ENCODE peak calls at places on chromosomes 5 and 9, in six cellular contexts. M is trophoblast cell, P is IMR-90, F is H1, K is mesenchymal stem cell, B is mesendoderm. G is an unnamed sample.

GRCh38 chr9:101477736-101478135 is 42.2 kb upstream of the ALDOB start:
- DNase-seq in M (no peak), B (no peak), F (no peak), K (no peak), P (peak), G (no peak)

GRCh38 chr9:130072515-130073235 is 19.0 kb downstream of the GPR107 start:
- DNase-seq in B (no peak), K (peak), M (peak), F (no peak), P (peak), G (no peak)

GRCh38 chr9:12785251-12785880 is 10.5 kb downstream of the LURAP1L start:
- DNase-seq in F (no peak), B (no peak), M (peak), K (peak), P (peak), G (no peak)

GRCh38 chr5:76983468-76983867 is 30.6 kb downstream of the CRHBP start:
- DNase-seq in M (no peak), B (no peak), K (no peak), P (no peak), F (no peak), G (no peak)

GRCh38 chr5:23627976-23628375 is 120.6 kb downstream of the PRDM9 start:
- DNase-seq in M (no peak), F (no peak), K (no peak), B (no peak), P (no peak), G (no peak)

GRCh38 chr5:176639981-176640380 is 7.3 kb upstream of the TSPAN17 start:
- DNase-seq in F (no peak), B (no peak), K (no peak), P (no peak), M (no peak), G (no peak)

GRCh38 chr5:134447815-134448520 is 36.3 kb upstream of the CDKN2AIPNL start:
- DNase-seq in M (no peak), P (no peak), K (no peak), F (no peak), B (no peak), G (no peak)

GRCh38 chr5:759111-759741 is 25.3 kb downstream of the ZDHHC11B start:
- DNase-seq in K (peak), B (peak), M (peak), F (no peak), P (no peak), G (peak)

GRCh38 chr9:101242651-101243050 is 142.2 kb downstream of the BAAT start:
- DNase-seq in M (no peak), F (no peak), K (no peak), P (no peak), B (no peak), G (no peak)

GRCh38 chr9:125761685-125762084 is 14.5 kb downstream of the PBX3 start:
- DNase-seq in M (no peak), B (no peak), F (no peak), P (no peak), K (no peak), G (no peak)

GRCh38 chr9:19411316-19411715 is 2.5 kb downstream of the ACER2 start:
- DNase-seq in K (peak), P (peak), F (no peak), M (peak), B (no peak), G (no peak)

GRCh38 chr5:176730815-176731475 is 79.4 kb upstream of the UNC5A start:
- DNase-seq in K (no peak), B (no peak), F (no peak), P (no peak), M (no peak), G (no peak)

GRCh38 chr9:98989036-98990000 is 45.6 kb downstream of the COL15A1 start:
- DNase-seq in F (no peak), M (peak), B (peak), P (peak), K (peak), G (no peak)

GRCh38 chr9:96618209-96619108 is 1.2 kb downstream of the CDC14B start:
- DNase-seq in B (peak), P (peak), M (peak), F (no peak), K (peak), G (no peak)

GRCh38 chr5:17444496-17444895 is 53.5 kb upstream of the TAF11L2 start:
- DNase-seq in P (peak), B (no peak), K (no peak), M (no peak), F (no peak), G (no peak)

GRCh38 chr5:149014634-149015033 is 48.2 kb downstream of the SH3TC2 start:
- DNase-seq in K (peak), F (no peak), M (no peak), P (no peak), B (no peak), G (no peak)

GRCh38 chr5:102309586-102309985 is 13.5 kb upstream of the SLCO4C1 start:
- DNase-seq in M (no peak), P (no peak), F (no peak), B (no peak), K (no peak), G (no peak)

GRCh38 chr5:58938568-58939424 is 355.9 kb downstream of the RAB3C start:
- DNase-seq in P (no peak), F (no peak), M (no peak), K (no peak), B (no peak), G (no peak)

GRCh38 chr5:53030828-53031425 is 41.8 kb downstream of the ITGA2 start:
- DNase-seq in P (peak), M (no peak), B (no peak), K (no peak), F (no peak), G (no peak)

GRCh38 chr5:144298658-144299057 is 128.0 kb downstream of the KCTD16 start:
- DNase-seq in K (no peak), F (no peak), M (no peak), B (no peak), P (no peak), G (no peak)

GRCh38 chr5:168365581-168366081 is 74.2 kb downstream of the WWC1 start:
- DNase-seq in P (peak), B (peak), M (peak), K (no peak), F (peak), G (no peak)

GRCh38 chr9:121992571-121993212 is 100.4 kb downstream of the TTLL11 start:
- DNase-seq in F (no peak), M (peak), P (peak), B (peak), K (peak), G (peak)

GRCh38 chr5:39992617-39993203 is 567.9 kb upstream of the DAB2 start:
- DNase-seq in K (no peak), F (no peak), B (no peak), P (no peak), M (no peak), G (no peak)

GRCh38 chr5:157657516-157657915 is 5.3 kb upstream of the SOX30 start:
- DNase-seq in M (no peak), B (peak), F (no peak), P (no peak), K (no peak), G (no peak)

GRCh38 chr9:133739408-133740280 is 1.5 kb upstream of the SARDH start:
- DNase-seq in B (no peak), F (no peak), M (no peak), P (no peak), K (no peak), G (no peak)

GRCh38 chr5:54063817-54064216 is 246.6 kb downstream of the ARL15 start:
- DNase-seq in B (no peak), M (no peak), F (no peak), K (peak), P (peak), G (no peak)

GRCh38 chr9:134502261-134503211 is 139.1 kb upstream of the COL5A1 start:
- DNase-seq in B (peak), K (peak), M (peak), F (no peak), P (peak), G (no peak)

GRCh38 chr5:112418412-112419049 is 546 bp downstream of the EPB41L4A start:
- DNase-seq in P (no peak), K (peak), B (peak), F (no peak), M (no peak), G (peak)

GRCh38 chr5:34627794-34628193 is 28.3 kb upstream of the RAI14 start:
- DNase-seq in K (peak), M (peak), F (no peak), P (peak), B (no peak), G (no peak)

GRCh38 chr5:154298060-154298459 is 107.5 kb downstream of the GALNT10 start:
- DNase-seq in F (no peak), P (no peak), B (no peak), K (no peak), M (no peak), G (no peak)

GRCh38 chr5:40879163-40879942 is 29.9 kb upstream of the C7 start:
- DNase-seq in B (peak), P (peak), M (peak), K (peak), F (no peak), G (no peak)

GRCh38 chr9:89993678-89994630 is 389.1 kb downstream of the GADD45G start:
- DNase-seq in B (peak), K (peak), F (no peak), P (no peak), M (peak), G (no peak)

GRCh38 chr5:87729786-87730185 is 317.1 kb upstream of the CCNH start:
- DNase-seq in K (no peak), M (no peak), P (no peak), B (no peak), F (no peak), G (no peak)

GRCh38 chr9:6641561-6641960 is 4.0 kb downstream of the GLDC start:
- DNase-seq in F (no peak), B (no peak), K (no peak), P (no peak), M (peak), G (no peak)

GRCh38 chr9:6639622-6640021 is 5.9 kb downstream of the GLDC start:
- DNase-seq in P (no peak), K (no peak), M (no peak), B (no peak), F (no peak), G (no peak)

GRCh38 chr9:6640268-6641072 is 5.1 kb downstream of the GLDC start:
- DNase-seq in P (no peak), M (no peak), K (no peak), F (no peak), B (no peak), G (no peak)

GRCh38 chr9:6641961-6642360 is 3.6 kb downstream of the GLDC start:
- DNase-seq in M (no peak), P (no peak), F (no peak), K (no peak), B (no peak), G (no peak)

DNA sequence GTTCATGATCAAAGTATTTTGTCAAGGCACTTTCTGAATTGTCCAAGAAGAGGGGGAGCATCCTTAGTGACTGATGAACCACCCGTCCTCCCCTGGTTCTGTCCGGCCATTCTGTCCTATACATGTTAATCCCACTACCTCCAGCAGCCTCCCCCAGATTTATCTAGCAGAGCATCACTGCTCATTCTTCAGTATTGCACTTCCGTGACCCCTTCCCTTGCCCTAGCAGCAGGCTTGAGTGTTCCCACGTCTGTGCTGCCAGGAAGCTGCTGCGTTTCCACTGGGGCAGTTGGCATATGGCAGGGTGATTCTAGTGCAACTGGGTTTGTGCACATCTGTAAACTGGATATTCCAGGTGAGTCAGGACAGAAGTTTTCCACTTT is 4.5 kb downstream of the GLDC start:
- DNase-seq in P (no peak), B (no peak), M (no peak), F (no peak), K (no peak), G (no peak)
- H3K27ac ChIP-seq in P (no peak), B (no peak), M (no peak), F (no peak), K (no peak), G (peak)

DNA sequence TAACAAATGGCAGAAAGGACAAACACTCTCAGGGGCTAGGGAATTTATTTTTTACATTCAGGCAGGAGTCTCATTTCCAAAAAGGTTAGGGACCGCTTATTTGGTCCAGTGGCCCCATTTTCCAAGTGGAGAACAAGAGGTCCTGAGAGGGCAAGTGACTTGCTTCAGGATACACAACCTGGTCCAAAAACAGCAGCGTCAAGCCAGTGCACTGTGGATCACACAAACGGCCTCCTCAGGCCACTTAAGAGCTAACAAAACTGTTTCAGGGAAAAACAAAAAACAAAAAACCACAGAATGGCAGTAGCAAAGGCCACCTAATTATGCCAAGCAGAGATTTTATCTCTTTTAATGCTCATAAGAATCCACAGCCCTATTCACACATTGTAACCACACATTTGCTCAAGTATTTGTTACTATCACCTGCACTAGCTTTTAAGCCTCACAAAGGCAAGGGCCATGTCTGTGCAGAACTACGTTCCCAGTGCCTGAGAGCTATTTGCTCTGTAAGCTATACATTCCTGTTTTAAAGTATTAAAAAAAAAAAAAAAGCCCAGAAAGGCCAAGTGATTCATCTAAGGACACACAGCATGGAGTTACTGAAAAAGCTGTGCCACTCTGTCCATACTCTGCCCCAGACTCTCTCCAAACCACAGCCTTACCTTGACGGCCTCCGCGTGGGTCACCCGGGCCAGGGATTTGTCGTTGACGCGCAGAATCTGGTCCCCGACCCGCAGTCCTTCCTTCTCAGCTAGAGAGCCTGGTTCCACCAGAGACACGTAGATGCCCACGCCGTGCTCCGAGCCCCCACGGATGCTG is 1.5 kb downstream of the WHRN start:
- DNase-seq in K (no peak), B (peak), M (no peak), P (no peak), F (no peak), G (no peak)
- H3K18ac ChIP-seq in K (peak), B (no peak), M (no peak), P (no peak), F (no peak), G (no peak)

GRCh38 chr5:62431735-62432617 is 19.4 kb downstream of the IPO11 start:
- DNase-seq in P (no peak), F (no peak), B (no peak), K (no peak), M (no peak), G (no peak)
- H3K23ac ChIP-seq in P (no peak), F (no peak), B (no peak), K (no peak), M (no peak), G (no peak)

GRCh38 chr5:141518616-141519015 is 29.7 kb downstream of the PCDHGC5 start:
- DNase-seq in K (peak), B (no peak), F (no peak), P (no peak), M (no peak), G (no peak)
- H3K27ac ChIP-seq in K (no peak), B (no peak), F (no peak), P (peak), M (peak), G (no peak)

GRCh38 chr5:141815796-141816180 is 62.4 kb downstream of the PCDH1 start:
- DNase-seq in M (no peak), B (no peak), F (no peak), K (no peak), P (no peak), G (no peak)
- H3K18ac ChIP-seq in M (no peak), B (peak), F (peak), K (no peak), P (no peak), G (peak)

DNA sequence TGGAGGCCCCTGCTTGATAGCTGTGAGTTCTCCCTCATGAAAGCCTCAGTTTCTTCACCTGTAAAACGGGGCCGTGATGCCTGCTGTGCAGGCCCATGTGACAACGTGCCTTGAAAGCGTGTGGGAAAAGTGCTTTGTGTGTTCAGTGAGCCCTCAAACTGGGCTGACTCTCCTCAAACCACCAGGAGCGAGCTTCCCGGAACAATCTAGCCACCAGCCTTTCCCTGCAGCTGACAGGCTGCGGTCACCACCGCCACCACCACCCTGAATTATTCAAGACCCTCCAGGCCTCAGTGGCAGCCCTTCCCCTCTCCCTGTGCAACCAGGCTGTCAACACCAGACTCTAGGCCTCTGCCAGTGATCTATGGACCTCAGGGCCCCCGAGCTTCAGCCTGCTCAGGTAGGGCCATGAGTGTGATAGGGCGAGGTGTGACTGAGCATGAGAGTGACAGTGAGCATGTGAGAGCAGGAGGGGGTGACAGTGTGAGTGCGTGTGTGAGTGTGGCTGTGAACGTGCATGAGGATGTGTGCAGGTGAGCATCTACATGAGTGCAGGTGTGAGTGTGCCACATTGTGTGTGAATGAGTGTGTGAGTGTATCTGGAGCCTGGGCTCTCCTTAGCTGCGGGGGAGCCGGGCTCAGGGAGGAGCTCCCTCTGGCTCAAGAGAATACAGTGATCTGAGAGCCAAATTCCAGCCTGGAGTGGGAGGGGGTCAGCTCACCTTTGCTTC is 53.3 kb upstream of the PSD2 start:
- DNase-seq in P (no peak), B (peak), M (no peak), F (no peak), K (no peak), G (no peak)
- H3K23ac ChIP-seq in P (no peak), B (no peak), M (no peak), F (no peak), K (no peak), G (peak)

DNA sequence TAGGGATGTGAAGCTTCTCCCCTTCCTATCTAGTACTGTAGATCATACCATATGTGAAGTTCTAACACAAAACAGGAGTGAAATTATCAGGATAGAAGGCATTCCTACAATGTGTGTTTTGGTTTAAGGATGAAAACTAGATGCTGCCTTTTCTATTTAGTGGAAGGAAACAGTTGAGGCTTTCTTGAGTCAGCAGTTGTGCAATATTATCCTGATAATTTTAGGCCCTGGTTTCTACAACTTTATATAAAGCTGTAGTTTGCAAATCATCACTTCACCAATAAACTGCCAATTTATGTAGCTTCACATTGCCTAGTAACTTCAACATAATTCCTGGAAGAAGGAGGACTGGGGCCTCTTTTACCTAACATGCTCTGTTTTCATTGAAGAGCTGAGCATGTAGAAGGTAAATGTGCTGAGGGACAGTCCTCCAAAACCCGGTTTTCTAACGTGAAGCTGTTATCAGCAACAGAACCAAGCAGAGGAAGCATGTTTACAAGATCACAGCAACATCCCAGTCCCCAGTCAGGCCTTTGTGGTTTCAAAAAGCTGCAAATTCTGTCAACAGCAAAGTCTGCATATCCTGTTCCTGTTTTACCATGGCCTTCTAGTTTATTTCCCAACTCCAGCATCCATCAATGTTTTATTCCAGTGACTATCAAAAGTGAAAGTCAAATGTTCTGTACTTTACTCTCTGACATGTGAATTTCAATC is 513.4 kb upstream of the MEF2C start:
- DNase-seq in M (peak), B (peak), P (peak), K (peak), F (no peak), G (no peak)
- H3K27ac ChIP-seq in M (no peak), B (no peak), P (no peak), K (no peak), F (no peak), G (no peak)

GRCh38 chr5:44809956-44810276 is 1.2 kb downstream of the MRPS30 start:
- DNase-seq in P (no peak), B (no peak), M (no peak), K (no peak), F (no peak), G (no peak)

GRCh38 chr5:44809215-44809955 is 638 bp downstream of the MRPS30 start:
- DNase-seq in M (peak), P (peak), B (peak), K (peak), F (no peak), G (peak)

GRCh38 chr5:44807269-44807668 is 1.5 kb upstream of the MRPS30 start:
- DNase-seq in M (no peak), F (no peak), K (no peak), B (no peak), P (no peak), G (no peak)

GRCh38 chr5:44808435-44809214 is at the start of gene MRPS30:
- DNase-seq in F (peak), K (peak), M (peak), B (peak), P (peak), G (peak)
- H3K18ac ChIP-seq in F (peak), K (peak), M (peak), B (peak), P (no peak), G (peak)

GRCh38 chr5:74636552-74636951 is 4.0 kb downstream of the ENC1 start:
- DNase-seq in K (no peak), P (no peak), F (no peak), B (no peak), M (peak), G (no peak)

GRCh38 chr5:74638776-74639537 is 1.6 kb downstream of the ENC1 start:
- DNase-seq in B (no peak), K (peak), F (no peak), M (peak), P (peak), G (no peak)

GRCh38 chr5:74634611-74635286 is 5.8 kb downstream of the ENC1 start:
- DNase-seq in B (no peak), F (no peak), M (peak), K (no peak), P (no peak), G (no peak)

GRCh38 chr5:74633710-74634109 is 6.8 kb downstream of the ENC1 start:
- DNase-seq in K (no peak), M (no peak), F (no peak), P (no peak), B (no peak), G (no peak)

GRCh38 chr5:74636149-74636548 is 4.4 kb downstream of the ENC1 start:
- DNase-seq in F (no peak), B (no peak), M (peak), P (no peak), K (no peak), G (no peak)
- H3K23ac ChIP-seq in F (no peak), B (no peak), M (peak), P (no peak), K (no peak), G (no peak)